ENCODE peak calls at places on chromosomes 3 and 15, in five cellular contexts. J, T, E, I and Q are unnamed samples.

GRCh38 chr3:102353148-102353547 is 81.7 kb upstream of the ZPLD1 start:
- DNase-seq in T (no peak), I (no peak), J (no peak), E (no peak), Q (no peak)

GRCh38 chr3:71057526-71057894 is 526.0 kb downstream of the FOXP1 start:
- DNase-seq in J (no peak), T (no peak), E (no peak), I (peak; percentile 47), Q (no peak)

GRCh38 chr3:58625196-58625595 is 41.4 kb downstream of the FAM3D start:
- DNase-seq in E (no peak), J (no peak), I (no peak), T (no peak), Q (no peak)

GRCh38 chr3:37096292-37096691 is 78.1 kb downstream of the LRRFIP2 start:
- DNase-seq in J (no peak), I (no peak), T (no peak), E (no peak), Q (peak; percentile 74)

GRCh38 chr15:95464091-95464888 is 866.2 kb upstream of the NR2F2 start:
- DNase-seq in E (no peak), J (no peak), T (peak; percentile 83), I (no peak), Q (no peak)

GRCh38 chr3:156892701-156893100 is 66.5 kb downstream of the LEKR1 start:
- DNase-seq in E (no peak), I (no peak), T (no peak), J (no peak), Q (peak; percentile 45)

GRCh38 chr3:126537116-126537729 is 13.3 kb downstream of the CHST13 start:
- DNase-seq in J (peak; percentile 27), T (no peak), E (peak; percentile 32), I (no peak), Q (no peak)

GRCh38 chr3:159260049-159260662 is 458.3 kb downstream of the MFSD1 start:
- DNase-seq in T (no peak), J (no peak), E (no peak), I (peak; percentile 25), Q (peak; percentile 88)

GRCh38 chr3:117408811-117409210 is 699.2 kb downstream of the TUSC7 start:
- DNase-seq in T (no peak), I (no peak), E (no peak), J (no peak), Q (peak; percentile 27)

GRCh38 chr3:45486136-45486535 is 97.8 kb downstream of the LARS2 start:
- DNase-seq in J (no peak), I (no peak), E (no peak), T (no peak), Q (peak; percentile 23)

GRCh38 chr3:188796122-188796631 is 375.6 kb upstream of the TPRG1 start:
- DNase-seq in E (no peak), J (no peak), I (peak; percentile 16), T (no peak), Q (peak; percentile 93)

GRCh38 chr3:188797045-188797444 is 374.7 kb upstream of the TPRG1 start:
- DNase-seq in J (no peak), T (no peak), E (no peak), I (no peak), Q (no peak)

GRCh38 chr3:188789201-188789600 is 382.6 kb upstream of the TPRG1 start:
- DNase-seq in I (no peak), E (no peak), J (no peak), T (no peak), Q (no peak)

GRCh38 chr3:188788621-188789081 is 383.1 kb upstream of the TPRG1 start:
- DNase-seq in T (no peak), J (no peak), I (no peak), E (no peak), Q (peak; percentile 94)

GRCh38 chr3:188792788-188793187 is 379.0 kb upstream of the TPRG1 start:
- DNase-seq in J (no peak), E (no peak), I (no peak), T (no peak), Q (no peak)
- TF ChIP-seq CTCF in J (no peak), E (no peak), I (peak; percentile 6), T (no peak), Q (peak; percentile 20)

GRCh38 chr3:40329081-40329480 is 19.6 kb downstream of the EIF1B start:
- DNase-seq in T (no peak), E (no peak), I (no peak), J (no peak), Q (no peak)
- H3K4me3 ChIP-seq in T (no peak overlapping the region), E (no peak overlapping the region), I (no peak overlapping the region), J (no peak overlapping the region), Q (no peak overlapping the region)

DNA sequence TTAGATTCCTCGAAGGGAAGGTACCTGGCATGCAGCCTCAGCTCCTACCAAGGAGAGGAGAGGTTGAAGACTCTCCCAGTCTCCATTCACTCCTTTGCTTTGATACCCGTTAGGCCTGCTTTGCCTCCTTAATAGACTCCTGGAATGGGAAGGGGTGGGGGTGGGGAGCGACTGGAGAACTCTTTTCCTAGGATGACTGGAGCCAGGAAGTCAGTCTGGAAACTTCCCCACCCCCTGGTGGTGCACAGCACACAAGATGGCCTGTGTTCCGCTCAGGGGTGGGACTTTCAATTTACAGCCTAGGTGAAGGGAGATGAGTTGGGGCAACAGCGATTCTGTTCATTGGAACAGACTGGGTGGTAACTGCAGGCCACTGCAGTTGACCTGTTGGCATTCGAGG is 21.4 kb upstream of the CELF6 start:
- DNase-seq in E (no peak), I (no peak), T (no peak), J (no peak), Q (no peak)
- TF ChIP-seq CTCF in E (no peak), I (no peak), T (no peak), J (no peak), Q (peak; percentile 8)

DNA sequence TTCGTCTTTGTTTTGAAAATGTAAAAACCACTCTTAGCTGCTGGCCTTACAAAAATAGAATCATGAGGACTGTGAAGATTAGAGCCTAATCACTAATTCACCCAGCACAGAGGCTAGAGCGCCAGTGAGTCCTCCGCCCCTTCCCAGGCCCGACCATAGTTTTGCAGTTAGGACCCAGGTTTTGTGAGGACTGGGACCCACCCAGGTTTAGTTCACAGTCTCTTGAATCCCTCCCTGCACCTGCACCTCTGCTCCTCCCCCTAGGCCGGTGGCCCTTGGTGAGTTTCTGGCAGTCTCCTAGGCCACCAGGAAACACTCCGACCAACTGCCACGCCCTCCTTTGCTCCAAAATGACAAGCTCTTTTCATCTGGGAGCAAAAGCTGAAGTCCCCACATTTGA is 136.0 kb upstream of the CCDC54 start:
- DNase-seq in T (peak; percentile 49), E (peak; percentile 65), J (no peak), I (peak; percentile 37), Q (no peak)
- H3K4me3 ChIP-seq in T (peak overlapping the region; percentile 87), E (peak overlapping the region; percentile 80), J (peak overlapping the region; percentile 77), I (peak overlapping the region; percentile 40), Q (peak overlapping the region; percentile 97)